ENCODE peak calls at places on chromosomes 16 and 17, in four cellular contexts. I is K562, P is GM12891, X is GM12878. K is an unnamed sample.

GRCh38 chr17:20263595-20263994 is 203.7 kb downstream of the LGALS9B start:
- DNase-seq in I (no peak), P (no peak), X (no peak), K (no peak)

GRCh38 chr16:5176505-5176904 is 78.9 kb upstream of the EEF2KMT start:
- DNase-seq in I (no peak), P (no peak), X (no peak), K (no peak)

GRCh38 chr17:37541880-37542675 is 52.4 kb downstream of the DUSP14 start:
- DNase-seq in I (no peak), P (no peak), X (no peak), K (no peak)

GRCh38 chr16:3490911-3491629 is 4.2 kb downstream of the C16orf90 start:
- DNase-seq in I (peak), P (no peak), X (no peak), K (no peak)

GRCh38 chr16:83393196-83393981 is 414.4 kb upstream of the HSBP1 start:
- DNase-seq in I (peak), P (no peak), X (no peak), K (no peak)

GRCh38 chr16:66619534-66620418 is 15.3 kb downstream of the CMTM3 start:
- DNase-seq in I (no peak), P (no peak), X (no peak), K (no peak)

GRCh38 chr17:36755586-36755985 is 154.2 kb downstream of the MRM1 start:
- DNase-seq in I (peak), P (no peak), X (no peak), K (peak)

GRCh38 chr17:54861469-54861983 is 39.1 kb upstream of the TOM1L1 start:
- DNase-seq in I (peak), P (no peak), X (no peak), K (no peak)

GRCh38 chr16:3881499-3881995 is 1.0 kb upstream of the CREBBP start:
- DNase-seq in I (peak), P (no peak), X (no peak), K (no peak)

GRCh38 chr16:35258381-35258780 is 1799.0 kb downstream of the TP53TG3F start:
- DNase-seq in I (no peak), P (no peak), X (no peak), K (no peak)

GRCh38 chr17:57121308-57122042 is 36.4 kb downstream of the AKAP1 start:
- DNase-seq in I (peak), P (no peak), X (no peak), K (no peak)

DNA sequence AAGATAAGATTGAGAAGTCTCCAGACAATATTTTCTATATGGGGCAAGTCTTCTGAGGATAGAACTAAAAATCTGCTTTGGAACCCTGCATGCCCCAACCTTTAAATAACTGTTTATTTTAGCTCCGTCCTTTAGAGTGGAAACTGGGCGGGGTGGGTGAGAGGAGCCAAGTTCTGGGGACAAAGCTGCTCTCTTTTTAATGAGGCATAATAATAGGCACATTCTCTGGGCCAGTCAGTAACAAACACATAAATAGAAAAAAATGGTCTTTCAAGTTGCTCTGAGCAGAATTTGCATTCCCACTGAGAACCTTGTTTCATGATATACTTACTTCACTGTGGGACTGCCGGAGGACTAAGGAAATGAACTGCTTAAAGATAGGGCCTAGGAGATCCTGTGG is 51.6 kb downstream of the KNOP1 start:
- DNase-seq in I (no peak), P (no peak), X (no peak), K (no peak)
- TF ChIP-seq SPI1 in I (no peak), P (no peak), X (no peak), K (no peak)

GRCh38 chr17:1241904-1242303 is 28.3 kb upstream of the BHLHA9 start:
- DNase-seq in I (no peak), P (no peak), X (no peak), K (no peak)
- TF ChIP-seq SPI1 in I (no peak), P (no peak), X (no peak), K (no peak)

DNA sequence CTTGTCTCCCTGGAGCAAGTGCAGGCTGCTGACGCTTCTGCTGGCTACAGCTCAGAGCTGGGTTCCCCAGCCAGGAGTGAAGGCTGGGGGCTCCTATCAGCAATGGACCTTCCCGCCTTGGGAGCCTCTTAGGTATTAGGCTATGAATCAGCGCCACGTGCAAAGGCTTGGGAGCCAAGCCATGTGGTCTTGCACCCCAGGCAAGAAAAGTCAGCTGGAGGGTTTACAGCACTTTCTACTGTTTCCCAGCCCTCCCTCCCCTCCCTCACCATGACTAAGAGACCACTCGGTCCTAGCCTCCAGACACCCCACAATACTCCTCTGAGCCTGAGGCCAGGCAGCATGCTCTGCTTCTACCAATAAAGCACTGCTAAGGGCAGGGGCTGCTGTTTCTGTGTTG is 12.3 kb downstream of the EPX start:
- DNase-seq in I (no peak), P (no peak), X (no peak), K (no peak)
- TF ChIP-seq SPI1 in I (no peak), P (no peak), X (no peak), K (no peak)

GRCh38 chr17:45063198-45063597 is 2.1 kb downstream of the NMT1 start:
- DNase-seq in I (no peak), P (no peak), X (peak), K (no peak)
- TF ChIP-seq SPI1 in I (peak), P (peak), X (peak), K (peak)

DNA sequence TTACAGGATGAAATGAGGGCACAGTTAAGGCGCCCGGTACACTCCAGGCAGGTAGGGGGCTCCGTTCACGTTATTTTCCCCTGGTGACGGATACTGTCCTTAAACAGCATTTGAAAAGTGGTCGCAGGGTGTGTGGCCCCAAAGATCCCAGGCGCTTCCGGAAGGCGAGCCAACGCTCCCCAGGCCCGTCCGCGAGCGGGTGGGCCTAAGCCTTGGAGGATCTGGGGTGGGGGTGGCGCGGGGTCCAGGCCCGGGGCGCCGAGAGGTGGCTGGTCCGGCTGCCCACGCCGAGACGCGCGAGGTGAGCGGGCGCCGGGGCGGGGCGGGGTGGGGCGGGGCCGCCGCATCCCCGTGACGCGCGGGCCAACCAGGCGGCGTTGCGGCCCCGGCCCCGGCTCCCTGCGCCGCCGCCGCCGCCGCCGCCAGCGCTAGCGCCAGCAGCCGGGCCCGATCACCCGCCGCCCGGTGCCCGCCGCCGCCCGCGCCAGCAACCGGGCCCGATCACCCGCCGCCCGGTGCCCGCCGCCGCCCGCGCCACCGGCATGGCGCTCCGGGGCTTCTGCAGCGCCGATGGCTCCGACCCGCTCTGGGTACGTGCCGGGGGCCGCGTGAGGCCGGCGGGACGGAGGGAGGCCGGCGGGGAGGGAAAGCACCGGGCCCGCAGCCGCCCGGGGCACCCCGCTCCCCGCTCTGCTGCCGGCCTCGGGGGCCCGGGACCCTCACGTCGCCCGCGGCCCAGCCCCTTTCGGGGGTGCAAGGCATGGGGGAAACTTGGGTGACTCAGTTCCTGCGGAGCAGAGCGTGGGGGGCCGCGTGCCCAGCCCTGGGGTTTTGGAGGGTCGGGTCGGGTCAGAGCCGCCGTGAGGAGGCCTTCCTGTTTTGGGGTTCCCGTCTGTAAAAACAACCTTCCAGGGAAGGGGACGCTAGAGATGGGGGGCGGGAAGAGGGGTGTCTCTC is at the start of gene ABCC1:
- DNase-seq in I (peak), P (peak), X (no peak), K (no peak)
- TF ChIP-seq SPI1 in I (peak), P (no peak), X (peak), K (peak)

GRCh38 chr16:25395528-25395927 is 137.9 kb upstream of the ZKSCAN2 start:
- DNase-seq in I (no peak), P (no peak), X (no peak), K (no peak)
- TF ChIP-seq SPI1 in I (no peak), P (no peak), X (no peak), K (no peak)

GRCh38 chr17:65228734-65229390 is 91.7 kb downstream of the RGS9 start:
- DNase-seq in I (peak), P (peak), X (peak), K (peak)
- TF ChIP-seq SPI1 in I (no peak), P (peak), X (peak), K (no peak)